ENCODE peak calls at places on chromosomes 12 and 14, in ten cellular contexts. O, Z, R, X, A, M, T, L, U and E are unnamed samples.

GRCh38 chr12:78703820-78704525 is 160.6 kb upstream of the SYT1 start:
- DNase-seq in O (peak; percentile 61), Z (no peak), R (no peak), X (peak; percentile 91), A (no peak), M (peak; percentile 85), T (no peak), L (peak; percentile 55), U (no peak), E (no peak)

GRCh38 chr12:98791406-98791805 is 146.3 kb downstream of the APAF1 start:
- DNase-seq in O (no peak), Z (no peak), R (no peak), X (no peak), A (no peak), M (no peak), T (no peak), L (no peak), U (no peak), E (no peak)

GRCh38 chr12:79151956-79152355 is 287.4 kb downstream of the SYT1 start:
- DNase-seq in O (no peak), Z (no peak), R (no peak), X (peak; percentile 84), A (no peak), M (peak; percentile 1), T (no peak), L (no peak), U (no peak), E (no peak)

GRCh38 chr12:23099104-23099503 is 474.1 kb downstream of the ETNK1 start:
- DNase-seq in O (no peak), Z (no peak), R (no peak), X (no peak), A (no peak), M (no peak), T (peak; percentile 10), L (no peak), U (peak; percentile 7), E (no peak)

GRCh38 chr12:32448581-32448980 is 49.2 kb downstream of the FGD4 start:
- DNase-seq in O (no peak), Z (no peak), R (no peak), X (peak; percentile 51), A (no peak), M (no peak), T (no peak), L (no peak), U (no peak), E (no peak)

GRCh38 chr12:12870454-12870853 is 20.9 kb upstream of the GPRC5A start:
- DNase-seq in O (peak; percentile 73), Z (peak; percentile 62), R (no peak), X (peak; percentile 100), A (no peak), M (peak; percentile 96), T (no peak), L (peak; percentile 82), U (no peak), E (no peak)

GRCh38 chr14:95507701-95508103 is 8.7 kb downstream of the SYNE3 start:
- DNase-seq in O (peak; percentile 77), Z (no peak), R (no peak), X (peak; percentile 75), A (no peak), M (peak; percentile 80), T (no peak), L (peak; percentile 86), U (no peak), E (no peak)

GRCh38 chr14:90518941-90519256 is 122.1 kb downstream of the CALM1 start:
- DNase-seq in O (peak; percentile 45), Z (peak; percentile 22), R (peak; percentile 33), X (peak; percentile 11), A (peak; percentile 39), M (no peak), T (peak; percentile 76), L (no peak), U (peak; percentile 85), E (peak; percentile 54)

GRCh38 chr12:26627335-26627734 is 205.7 kb downstream of the ITPR2 start:
- DNase-seq in O (no peak), Z (no peak), R (no peak), X (no peak), A (no peak), M (no peak), T (no peak), L (no peak), U (no peak), E (no peak)